ENCODE peak calls at places on chromosome 4, in seven cellular contexts. F, M, N, O, I, V and K are unnamed samples.

GRCh38 chr4:151744614-151745013 is 16.2 kb downstream of the GATB start:
- DNase-seq in N (no peak), O (peak), I (no peak), V (peak), M (no peak), F (no peak), K (peak)

GRCh38 chr4:85681194-85681803 is 206.3 kb downstream of the ARHGAP24 start:
- DNase-seq in V (peak), I (no peak), M (no peak), F (no peak), N (no peak), O (no peak), K (no peak)

GRCh38 chr4:118888666-118889312 is at the start of gene SYNPO2:
- DNase-seq in F (peak), I (peak), N (peak), M (peak), O (peak), V (peak), K (no peak)

GRCh38 chr4:183284965-183285364 is 35.1 kb downstream of the CLDN22 start:
- DNase-seq in M (no peak), N (no peak), F (no peak), V (no peak), I (no peak), O (no peak), K (no peak)

GRCh38 chr4:126427781-126428360 is 1113.1 kb downstream of the FAT4 start:
- DNase-seq in N (no peak), F (no peak), M (no peak), I (no peak), O (no peak), V (no peak), K (no peak)

GRCh38 chr4:52925531-52925968 is 63.4 kb downstream of the RASL11B start:
- DNase-seq in F (no peak), O (no peak), I (no peak), M (no peak), V (peak), N (no peak), K (no peak)

GRCh38 chr4:99810536-99810935 is 6.1 kb upstream of the DAPP1 start:
- DNase-seq in O (no peak), V (no peak), F (no peak), N (no peak), M (no peak), I (no peak), K (no peak)

GRCh38 chr4:150078996-150079581 is 844 bp downstream of the DCLK2 start:
- DNase-seq in F (peak), V (no peak), N (peak), I (peak), M (no peak), O (peak), K (no peak)

GRCh38 chr4:33696586-33696985 is 2547.7 kb downstream of the ARAP2 start:
- DNase-seq in O (no peak), N (no peak), F (no peak), V (peak), I (no peak), M (no peak), K (no peak)

GRCh38 chr4:47835489-47835888 is 2.4 kb downstream of the CORIN start:
- DNase-seq in N (no peak), F (peak), I (no peak), M (no peak), V (no peak), O (no peak), K (no peak)

GRCh38 chr4:156771171-156771837 is 200.3 kb downstream of the PDGFC start:
- DNase-seq in O (no peak), V (peak), N (no peak), I (no peak), F (no peak), M (peak), K (peak)